ENCODE peak calls at places on chromosomes 16 and 17, in seven cellular contexts. F is HCT116, O is IMR-90, P is A549, L is K562, Y is HepG2, W is GM12878. J is an unnamed sample.

GRCh38 chr17:2954898-2955445 is 108.4 kb downstream of the OR1D5 start:
- DNase-seq in L (no peak), W (no peak), Y (peak; percentile 98), O (peak; percentile 97), P (peak; percentile 90), F (peak; percentile 94), J (no peak)

GRCh38 chr17:57370051-57370581 is 113.8 kb downstream of the MSI2 start:
- DNase-seq in L (peak; percentile 28), W (no peak), O (peak; percentile 88), Y (peak; percentile 94), P (peak; percentile 81), F (no peak), J (no peak)

GRCh38 chr17:45144199-45145034 is 3.9 kb upstream of the HEXIM1 start:
- DNase-seq in P (no peak), Y (no peak), W (no peak), F (no peak), O (no peak), L (peak; percentile 65), J (peak; percentile 83)

GRCh38 chr17:60599620-60600489 is at the start of gene PPM1D:
- DNase-seq in L (peak; percentile 99), W (peak; percentile 92), O (peak; percentile 99), F (peak; percentile 99), Y (peak; percentile 99), P (peak; percentile 99), J (peak; percentile 94)

GRCh38 chr17:16178836-16179235 is 36.5 kb downstream of the NCOR1 start:
- DNase-seq in F (no peak), L (no peak), P (no peak), Y (no peak), O (peak; percentile 56), W (no peak), J (no peak)

GRCh38 chr17:8831234-8831849 is 32.2 kb upstream of the MFSD6L start:
- DNase-seq in O (no peak), W (no peak), Y (no peak), L (no peak), F (no peak), P (no peak), J (peak; percentile 41)

GRCh38 chr17:77571562-77571981 is 386.9 kb upstream of the TNRC6C start:
- DNase-seq in O (peak; percentile 6), F (no peak), Y (no peak), P (no peak), W (no peak), L (peak; percentile 38), J (no peak)

GRCh38 chr17:61002316-61002736 is 324.7 kb downstream of the BCAS3 start:
- DNase-seq in Y (peak; percentile 41), F (peak; percentile 26), L (peak; percentile 15), P (peak; percentile 7), W (no peak), O (peak; percentile 79), J (no peak)

GRCh38 chr16:47136101-47136820 is 7.5 kb downstream of the NETO2 start:
- DNase-seq in P (no peak), F (peak; percentile 21), L (peak; percentile 12), W (no peak), Y (peak; percentile 13), O (peak; percentile 45), J (no peak)

GRCh38 chr17:10875411-10875810 is 37.5 kb upstream of the PIRT start:
- DNase-seq in F (no peak), Y (no peak), P (no peak), W (no peak), O (no peak), L (peak; percentile 19), J (no peak)

GRCh38 chr16:56874800-56875199 is 9.8 kb downstream of the SLC12A3 start:
- DNase-seq in Y (no peak), O (peak; percentile 11), L (no peak), P (no peak), F (no peak), W (no peak), J (no peak)

GRCh38 chr17:56754523-56755208 is 79.1 kb downstream of the C17orf67 start:
- DNase-seq in W (no peak), Y (peak; percentile 83), P (peak; percentile 70), O (peak; percentile 56), F (no peak), L (no peak), J (no peak)

GRCh38 chr17:49555495-49556018 is 20.1 kb upstream of the NXPH3 start:
- DNase-seq in W (no peak), F (no peak), L (no peak), Y (no peak), P (no peak), O (no peak), J (no peak)

GRCh38 chr16:1769402-1770300 is 1.7 kb downstream of the NME3 start:
- DNase-seq in F (no peak), W (no peak), Y (no peak), P (no peak), O (no peak), L (no peak), J (no peak)

GRCh38 chr17:65228734-65229390 is 91.7 kb downstream of the RGS9 start:
- DNase-seq in Y (no peak), W (peak; percentile 89), F (peak; percentile 28), O (peak; percentile 22), L (peak; percentile 80), P (no peak), J (no peak)

GRCh38 chr16:11449716-11450115 is 104.5 kb downstream of the RMI2 start:
- DNase-seq in F (no peak), P (no peak), W (no peak), L (no peak), Y (no peak), O (no peak), J (no peak)

GRCh38 chr16:57732011-57732410 is 3.6 kb upstream of the KATNB1 start:
- DNase-seq in Y (no peak), L (no peak), O (peak; percentile 25), W (no peak), P (no peak), F (no peak), J (no peak)

GRCh38 chr16:77689971-77690370 is 32.3 kb upstream of the NUDT7 start:
- DNase-seq in L (no peak), W (no peak), Y (no peak), O (no peak), F (no peak), P (no peak), J (no peak)

GRCh38 chr16:29862383-29862883 is 593 bp downstream of the CDIPT start:
- DNase-seq in P (no peak), L (peak; percentile 38), O (no peak), F (no peak), W (no peak), Y (no peak), J (no peak)

GRCh38 chr17:10075919-10076318 is 122.5 kb downstream of the GAS7 start:
- DNase-seq in O (no peak), P (no peak), Y (no peak), F (no peak), W (no peak), L (no peak), J (no peak)

GRCh38 chr17:54527941-54528340 is 372.7 kb upstream of the TOM1L1 start:
- DNase-seq in L (no peak), F (no peak), W (no peak), O (no peak), P (no peak), Y (no peak), J (no peak)

GRCh38 chr17:59890720-59891119 is 2.0 kb downstream of the TUBD1 start:
- DNase-seq in L (peak; percentile 32), Y (peak; percentile 61), W (no peak), O (peak; percentile 78), P (peak; percentile 48), F (no peak), J (no peak)

GRCh38 chr16:56558024-56558747 is 6.7 kb upstream of the MT4 start:
- DNase-seq in L (no peak), F (no peak), Y (no peak), W (no peak), O (peak; percentile 75), P (peak; percentile 22), J (no peak)

GRCh38 chr16:11297492-11298142 is 16.5 kb upstream of the PRM1 start:
- DNase-seq in P (no peak), W (peak; percentile 92), F (no peak), L (peak; percentile 74), O (peak; percentile 70), Y (peak; percentile 67), J (peak; percentile 66)

GRCh38 chr17:51005768-51006167 is 114.9 kb downstream of the SPAG9 start:
- DNase-seq in Y (no peak), L (no peak), F (no peak), O (no peak), W (no peak), P (no peak), J (no peak)
- TF ChIP-seq CEBPB in Y (no peak), L (no peak), F (no peak), O (no peak), W (no peak), P (no peak), J (no peak)

GRCh38 chr16:67092227-67092626 is 17.5 kb upstream of the PHAF1 start:
- DNase-seq in W (no peak), F (no peak), Y (no peak), O (peak; percentile 86), P (no peak), L (no peak), J (no peak)
- TF ChIP-seq CEBPB in W (no peak), F (no peak), Y (no peak), O (peak; percentile 61), P (no peak), L (no peak), J (no peak)

DNA sequence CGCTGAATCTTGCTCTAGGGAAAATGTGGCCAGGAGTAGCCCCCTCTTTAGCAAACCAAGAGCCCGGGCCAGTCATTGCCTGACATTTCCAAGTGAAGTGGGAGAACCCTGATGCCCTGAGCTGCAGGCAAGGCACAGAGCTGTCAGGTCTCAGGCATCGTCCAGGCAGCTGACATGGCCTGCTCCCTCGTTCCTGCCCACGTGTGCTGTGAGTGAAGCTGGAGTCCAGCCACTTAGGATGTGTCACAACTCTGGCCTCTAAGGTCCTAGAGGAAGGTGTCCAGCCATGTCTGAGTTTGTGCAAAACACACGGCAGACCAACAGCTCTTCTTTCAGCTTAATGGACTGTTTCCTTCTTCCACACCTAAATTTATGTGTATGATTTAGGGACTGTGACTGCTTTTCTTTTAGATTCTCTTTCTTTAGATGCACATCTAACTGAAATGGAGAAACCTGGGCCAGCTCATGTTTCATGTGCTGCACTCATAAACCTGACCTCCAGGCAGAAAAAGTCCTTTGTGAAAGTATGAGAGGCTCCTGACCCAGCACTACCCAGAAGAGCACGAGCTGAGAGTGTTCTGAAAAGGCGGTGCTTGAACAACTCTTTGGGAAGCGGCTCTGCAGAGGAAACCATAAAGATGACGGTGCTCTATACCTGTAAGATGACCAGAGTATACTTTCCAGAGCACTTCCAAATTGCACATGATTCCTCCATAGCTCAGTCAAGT is 14.8 kb upstream of the LIMD2 start:
- DNase-seq in W (no peak), Y (no peak), L (no peak), O (peak; percentile 71), P (no peak), F (no peak), J (no peak)
- TF ChIP-seq CEBPB in W (no peak), Y (no peak), L (no peak), O (peak; percentile 60), P (no peak), F (no peak), J (no peak)

DNA sequence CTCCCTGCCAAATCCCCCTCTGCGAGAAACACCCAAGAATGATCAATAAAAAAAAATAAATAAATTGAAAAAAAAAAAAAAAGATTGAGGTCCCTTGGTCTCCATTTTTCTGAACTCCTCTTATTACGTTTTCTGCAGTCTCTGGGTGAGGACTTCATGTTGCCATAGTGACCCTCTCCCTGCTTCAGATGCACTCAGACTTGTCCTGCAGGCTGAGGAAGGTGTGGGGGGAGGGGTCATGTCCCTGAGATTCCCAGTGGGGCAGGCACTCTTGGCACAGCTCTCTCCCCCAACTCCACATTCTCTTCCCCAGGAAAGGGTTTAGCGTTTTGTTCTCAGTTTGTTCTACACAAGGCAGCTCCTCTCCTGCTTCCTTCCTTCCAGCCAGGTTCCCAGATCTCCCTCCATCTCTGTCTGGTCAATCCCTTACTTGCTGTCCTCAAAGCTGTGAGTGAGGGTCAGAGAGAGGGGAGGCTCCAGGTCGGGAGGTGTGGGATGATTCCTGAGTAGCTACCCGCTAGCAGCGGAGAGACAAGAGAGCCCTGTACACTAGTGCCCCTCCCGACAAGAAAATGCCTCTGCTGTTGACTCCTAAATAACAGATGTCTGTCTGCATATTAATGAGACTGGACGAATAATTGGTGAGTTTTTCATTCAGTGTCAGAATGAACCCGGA is 9.1 kb downstream of the RND2 start:
- DNase-seq in O (no peak), W (no peak), F (no peak), L (no peak), P (no peak), Y (no peak), J (no peak)
- TF ChIP-seq CEBPB in O (no peak), W (no peak), F (no peak), L (no peak), P (no peak), Y (no peak), J (no peak)

J was measured in H1.